ENCODE peak calls at places on chromosomes 3 and 15, in six cellular contexts. One of them, this sample, is unnamed.

GRCh38 chr3:100042577-100042981 is 71.7 kb downstream of the FILIP1L start:
- DNase-seq in gastrocnemius medialis: no peak
- DNase-seq in A549: no peak
- DNase-seq in transverse colon: no peak
- DNase-seq in progenitor cell of endocrine pancreas: no peak
- DNase-seq in GM06990: no peak
- DNase-seq in this sample: no peak

GRCh38 chr3:153631664-153632063 is 469.6 kb downstream of the RAP2B start:
- DNase-seq in progenitor cell of endocrine pancreas: no peak
- DNase-seq in transverse colon: no peak
- DNase-seq in A549: no peak
- DNase-seq in gastrocnemius medialis: no peak
- DNase-seq in GM06990: no peak
- DNase-seq in this sample: no peak

GRCh38 chr3:17298038-17298437 is 413.3 kb downstream of the PLCL2 start:
- DNase-seq in gastrocnemius medialis: no peak
- DNase-seq in progenitor cell of endocrine pancreas: no peak
- DNase-seq in transverse colon: no peak
- DNase-seq in A549: no peak
- DNase-seq in GM06990: no peak
- DNase-seq in this sample: no peak

GRCh38 chr3:34009480-34009844 is 211.0 kb downstream of the PDCD6IP start:
- DNase-seq in gastrocnemius medialis: no peak
- DNase-seq in GM06990: no peak
- DNase-seq in A549: peak
- DNase-seq in progenitor cell of endocrine pancreas: no peak
- DNase-seq in transverse colon: no peak
- DNase-seq in this sample: no peak

GRCh38 chr3:170222647-170223541 is 670 bp downstream of the PRKCI start:
- DNase-seq in GM06990: no peak
- DNase-seq in progenitor cell of endocrine pancreas: no peak
- DNase-seq in gastrocnemius medialis: peak
- DNase-seq in transverse colon: peak
- DNase-seq in A549: peak
- DNase-seq in this sample: peak

GRCh38 chr15:43185161-43186002 is at the start of gene CCNDBP1:
- DNase-seq in gastrocnemius medialis: peak
- DNase-seq in A549: peak
- DNase-seq in transverse colon: peak
- DNase-seq in progenitor cell of endocrine pancreas: peak
- DNase-seq in GM06990: peak
- DNase-seq in this sample: peak

GRCh38 chr3:125150525-125151436 is 61.8 kb downstream of the SLC12A8 start:
- DNase-seq in A549: peak
- DNase-seq in GM06990: no peak
- DNase-seq in transverse colon: peak
- DNase-seq in progenitor cell of endocrine pancreas: no peak
- DNase-seq in gastrocnemius medialis: no peak
- DNase-seq in this sample: peak

GRCh38 chr3:141385386-141386079 is 17.2 kb downstream of the ZBTB38 start:
- DNase-seq in A549: no peak
- DNase-seq in transverse colon: no peak
- DNase-seq in gastrocnemius medialis: no peak
- DNase-seq in progenitor cell of endocrine pancreas: no peak
- DNase-seq in GM06990: no peak
- DNase-seq in this sample: no peak

GRCh38 chr3:195207731-195208130 is 63.2 kb downstream of the XXYLT1 start:
- DNase-seq in gastrocnemius medialis: no peak
- DNase-seq in GM06990: no peak
- DNase-seq in transverse colon: no peak
- DNase-seq in A549: no peak
- DNase-seq in progenitor cell of endocrine pancreas: no peak
- DNase-seq in this sample: no peak

GRCh38 chr3:129311054-129311902 is 32.6 kb downstream of the HMCES start:
- DNase-seq in GM06990: no peak
- DNase-seq in progenitor cell of endocrine pancreas: no peak
- DNase-seq in transverse colon: no peak
- DNase-seq in A549: no peak
- DNase-seq in gastrocnemius medialis: no peak
- DNase-seq in this sample: peak

GRCh38 chr3:86967062-86967461 is 23.9 kb downstream of the VGLL3 start:
- DNase-seq in gastrocnemius medialis: no peak
- DNase-seq in GM06990: no peak
- DNase-seq in A549: no peak
- DNase-seq in progenitor cell of endocrine pancreas: no peak
- DNase-seq in transverse colon: no peak
- DNase-seq in this sample: no peak

GRCh38 chr3:185063431-185063830 is 89.4 kb downstream of the C3orf70 start:
- DNase-seq in gastrocnemius medialis: no peak
- DNase-seq in progenitor cell of endocrine pancreas: no peak
- DNase-seq in GM06990: no peak
- DNase-seq in A549: no peak
- DNase-seq in transverse colon: no peak
- DNase-seq in this sample: no peak

GRCh38 chr15:74833376-74834107 is 7.1 kb downstream of the CPLX3 start:
- DNase-seq in progenitor cell of endocrine pancreas: no peak
- DNase-seq in transverse colon: no peak
- DNase-seq in gastrocnemius medialis: no peak
- DNase-seq in A549: no peak
- DNase-seq in GM06990: no peak
- DNase-seq in this sample: no peak

GRCh38 chr3:86708908-86709307 is 282.0 kb downstream of the VGLL3 start:
- DNase-seq in gastrocnemius medialis: no peak
- DNase-seq in transverse colon: no peak
- DNase-seq in GM06990: no peak
- DNase-seq in A549: no peak
- DNase-seq in progenitor cell of endocrine pancreas: no peak
- DNase-seq in this sample: no peak

GRCh38 chr3:192875971-192876565 is 41.6 kb downstream of the MB21D2 start:
- DNase-seq in GM06990: no peak
- DNase-seq in gastrocnemius medialis: no peak
- DNase-seq in progenitor cell of endocrine pancreas: no peak
- DNase-seq in transverse colon: no peak
- DNase-seq in A549: no peak
- DNase-seq in this sample: no peak

GRCh38 chr15:73291441-73291840 is 77.3 kb downstream of the HCN4 start:
- DNase-seq in progenitor cell of endocrine pancreas: no peak
- DNase-seq in gastrocnemius medialis: no peak
- DNase-seq in transverse colon: no peak
- DNase-seq in A549: no peak
- DNase-seq in GM06990: no peak
- DNase-seq in this sample: no peak

GRCh38 chr3:132606085-132606484 is 9.0 kb downstream of the ACKR4 start:
- DNase-seq in gastrocnemius medialis: no peak
- DNase-seq in GM06990: no peak
- DNase-seq in transverse colon: no peak
- DNase-seq in progenitor cell of endocrine pancreas: no peak
- DNase-seq in A549: no peak
- DNase-seq in this sample: no peak

GRCh38 chr15:27485265-27485664 is 514.3 kb downstream of the GABRG3 start:
- DNase-seq in progenitor cell of endocrine pancreas: no peak
- DNase-seq in gastrocnemius medialis: no peak
- DNase-seq in A549: no peak
- DNase-seq in GM06990: no peak
- DNase-seq in transverse colon: no peak
- DNase-seq in this sample: no peak
- TF ChIP-seq CTCF in progenitor cell of endocrine pancreas: no peak
- TF ChIP-seq CTCF in gastrocnemius medialis: no peak
- TF ChIP-seq CTCF in A549: no peak
- TF ChIP-seq CTCF in GM06990: no peak
- TF ChIP-seq CTCF in transverse colon: no peak
- TF ChIP-seq CTCF in this sample: no peak

DNA sequence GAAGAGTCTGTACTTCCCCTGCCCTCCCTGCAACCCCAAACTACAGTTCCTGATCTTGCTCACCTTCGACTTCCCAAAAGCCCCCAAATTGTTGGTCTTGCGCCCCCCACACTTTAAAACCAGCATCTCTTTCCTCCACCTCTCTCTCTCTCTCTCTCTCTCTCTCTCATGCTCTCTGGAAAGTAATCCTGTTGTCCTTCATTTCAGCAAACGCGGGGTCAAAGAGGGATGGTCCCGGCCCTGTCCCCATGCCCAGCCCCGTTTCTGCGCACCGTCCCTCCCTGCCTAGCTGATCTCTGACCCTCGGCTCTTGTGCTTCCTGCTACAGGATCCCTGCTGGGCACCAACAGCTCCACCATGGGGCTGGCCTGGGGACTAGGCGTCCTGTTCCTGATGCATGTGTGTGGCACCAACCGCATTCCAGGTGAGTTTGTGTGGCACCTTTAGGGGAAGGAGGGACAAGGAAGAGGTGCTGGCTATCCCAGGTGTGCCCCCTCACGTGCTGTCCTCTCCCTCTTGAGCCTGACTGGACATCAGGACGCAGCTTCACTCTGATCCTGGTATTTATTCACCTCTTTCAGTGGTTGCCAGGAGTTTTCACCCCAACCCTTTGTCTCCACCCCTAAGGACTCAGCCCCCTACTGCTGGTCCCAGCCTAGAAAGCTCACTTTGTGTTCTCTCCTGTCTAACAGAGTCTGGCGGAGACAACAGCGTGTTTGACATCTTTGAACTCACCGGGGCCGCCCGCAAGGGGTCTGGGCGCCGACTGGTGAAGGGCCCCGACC is 814 bp downstream of the THBS1 start:
- DNase-seq in transverse colon: peak
- DNase-seq in progenitor cell of endocrine pancreas: peak
- DNase-seq in gastrocnemius medialis: no peak
- DNase-seq in GM06990: no peak
- DNase-seq in A549: peak
- DNase-seq in this sample: no peak
- TF ChIP-seq CTCF in transverse colon: peak
- TF ChIP-seq CTCF in progenitor cell of endocrine pancreas: peak
- TF ChIP-seq CTCF in gastrocnemius medialis: no peak
- TF ChIP-seq CTCF in GM06990: no peak
- TF ChIP-seq CTCF in A549: peak
- TF ChIP-seq CTCF in this sample: no peak

GRCh38 chr15:33975023-33975565 is 6.8 kb downstream of the CHRM5 start:
- DNase-seq in GM06990: no peak
- DNase-seq in progenitor cell of endocrine pancreas: no peak
- DNase-seq in A549: peak
- DNase-seq in transverse colon: no peak
- DNase-seq in gastrocnemius medialis: no peak
- DNase-seq in this sample: no peak
- TF ChIP-seq CTCF in GM06990: no peak
- TF ChIP-seq CTCF in progenitor cell of endocrine pancreas: no peak
- TF ChIP-seq CTCF in A549: peak
- TF ChIP-seq CTCF in transverse colon: no peak
- TF ChIP-seq CTCF in gastrocnemius medialis: no peak
- TF ChIP-seq CTCF in this sample: no peak

GRCh38 chr3:127366383-127366782 is 78.5 kb upstream of the PRR20G start:
- DNase-seq in GM06990: no peak
- DNase-seq in transverse colon: no peak
- DNase-seq in progenitor cell of endocrine pancreas: no peak
- DNase-seq in gastrocnemius medialis: no peak
- DNase-seq in A549: no peak
- DNase-seq in this sample: no peak
- TF ChIP-seq CTCF in GM06990: no peak
- TF ChIP-seq CTCF in transverse colon: no peak
- TF ChIP-seq CTCF in progenitor cell of endocrine pancreas: peak
- TF ChIP-seq CTCF in gastrocnemius medialis: no peak
- TF ChIP-seq CTCF in A549: no peak
- TF ChIP-seq CTCF in this sample: no peak

This sample was measured in GM13977.